ENCODE peak calls at places on chromosomes 5 and 9, in four cellular contexts. One of them, this sample, is unnamed.

GRCh38 chr9:117739620-117740347 is 35.6 kb downstream of the TLR4 start:
- DNase-seq in Peyer's patch: no peak
- DNase-seq in tibial nerve: no peak
- DNase-seq in A549: no peak
- DNase-seq in this sample: no peak

GRCh38 chr9:131179561-131180219 is 54.3 kb downstream of the NUP214 start:
- DNase-seq in Peyer's patch: no peak
- DNase-seq in tibial nerve: no peak
- DNase-seq in A549: no peak
- DNase-seq in this sample: no peak

GRCh38 chr5:78280261-78280660 is 14.2 kb downstream of the AP3B1 start:
- DNase-seq in Peyer's patch: no peak
- DNase-seq in tibial nerve: no peak
- DNase-seq in A549: no peak
- DNase-seq in this sample: no peak

GRCh38 chr9:125190371-125190801 is 783 bp upstream of the PPP6C start:
- DNase-seq in Peyer's patch: no peak
- DNase-seq in tibial nerve: no peak
- DNase-seq in A549: no peak
- DNase-seq in this sample: peak; percentile 10

GRCh38 chr5:154197801-154198461 is 7.4 kb downstream of the GALNT10 start:
- DNase-seq in Peyer's patch: peak; percentile 75
- DNase-seq in tibial nerve: no peak
- DNase-seq in A549: peak; percentile 73
- DNase-seq in this sample: no peak

GRCh38 chr9:80485420-80485819 is 913.7 kb downstream of the TLE4 start:
- DNase-seq in Peyer's patch: no peak
- DNase-seq in tibial nerve: no peak
- DNase-seq in A549: no peak
- DNase-seq in this sample: no peak

GRCh38 chr5:28710360-28710759 is 1672.0 kb upstream of the CDH9 start:
- DNase-seq in Peyer's patch: no peak
- DNase-seq in tibial nerve: no peak
- DNase-seq in A549: no peak
- DNase-seq in this sample: no peak

GRCh38 chr9:89821081-89821480 is 216.3 kb downstream of the GADD45G start:
- DNase-seq in Peyer's patch: no peak
- DNase-seq in tibial nerve: no peak
- DNase-seq in A549: no peak
- DNase-seq in this sample: no peak

GRCh38 chr9:4099961-4100360 is 199.9 kb downstream of the GLIS3 start:
- DNase-seq in Peyer's patch: no peak
- DNase-seq in tibial nerve: no peak
- DNase-seq in A549: no peak
- DNase-seq in this sample: no peak

GRCh38 chr9:121863931-121864330 is 212.5 kb downstream of the DAB2IP start:
- DNase-seq in Peyer's patch: no peak
- DNase-seq in tibial nerve: no peak
- DNase-seq in A549: no peak
- DNase-seq in this sample: no peak

GRCh38 chr5:5374034-5374715 is 48.3 kb upstream of the ICE1 start:
- DNase-seq in Peyer's patch: no peak
- DNase-seq in tibial nerve: no peak
- DNase-seq in A549: no peak
- DNase-seq in this sample: no peak

GRCh38 chr5:16744164-16744880 is 127.5 kb upstream of the RETREG1 start:
- DNase-seq in Peyer's patch: no peak
- DNase-seq in tibial nerve: no peak
- DNase-seq in A549: no peak
- DNase-seq in this sample: no peak

GRCh38 chr9:84668204-84669007 is 1.1 kb upstream of the NTRK2 start:
- DNase-seq in Peyer's patch: peak; percentile 56
- DNase-seq in tibial nerve: peak; percentile 75
- DNase-seq in A549: peak; percentile 72
- DNase-seq in this sample: peak; percentile 92

GRCh38 chr5:77864997-77865396 is 88.9 kb upstream of the TBCA start:
- DNase-seq in Peyer's patch: no peak
- DNase-seq in tibial nerve: no peak
- DNase-seq in A549: no peak
- DNase-seq in this sample: no peak

GRCh38 chr5:6812800-6813731 is 99.8 kb downstream of the TENT4A start:
- DNase-seq in Peyer's patch: peak; percentile 71
- DNase-seq in tibial nerve: peak; percentile 62
- DNase-seq in A549: no peak
- DNase-seq in this sample: peak; percentile 79

GRCh38 chr5:66981705-66982387 is 214.8 kb downstream of the CD180 start:
- DNase-seq in Peyer's patch: no peak
- DNase-seq in tibial nerve: no peak
- DNase-seq in A549: no peak
- DNase-seq in this sample: no peak

GRCh38 chr5:166883016-166883415 is 1408.4 kb upstream of the WWC1 start:
- DNase-seq in Peyer's patch: no peak
- DNase-seq in tibial nerve: no peak
- DNase-seq in A549: peak; percentile 40
- DNase-seq in this sample: no peak

GRCh38 chr5:138575194-138576015 is at the start of gene HSPA9:
- DNase-seq in Peyer's patch: peak; percentile 99
- DNase-seq in tibial nerve: peak; percentile 98
- DNase-seq in A549: peak; percentile 100
- DNase-seq in this sample: peak; percentile 99

GRCh38 chr9:99353408-99353807 is 131.3 kb downstream of the SEC61B start:
- DNase-seq in Peyer's patch: peak; percentile 52
- DNase-seq in tibial nerve: peak; percentile 67
- DNase-seq in A549: no peak
- DNase-seq in this sample: peak; percentile 9

GRCh38 chr5:35003018-35003957 is 44.5 kb downstream of the AGXT2 start:
- DNase-seq in Peyer's patch: peak; percentile 65
- DNase-seq in tibial nerve: peak; percentile 50
- DNase-seq in A549: peak; percentile 54
- DNase-seq in this sample: peak; percentile 68

GRCh38 chr5:56126487-56127179 is 106.5 kb downstream of the ANKRD55 start:
- DNase-seq in Peyer's patch: no peak
- DNase-seq in tibial nerve: no peak
- DNase-seq in A549: peak; percentile 22
- DNase-seq in this sample: no peak

GRCh38 chr9:129380961-129381401 is 202.9 kb upstream of the IER5L start:
- DNase-seq in Peyer's patch: no peak
- DNase-seq in tibial nerve: no peak
- DNase-seq in A549: no peak
- DNase-seq in this sample: no peak

GRCh38 chr5:14144586-14145355 is 1.6 kb downstream of the TRIO start:
- DNase-seq in Peyer's patch: peak; percentile 91
- DNase-seq in tibial nerve: peak; percentile 61
- DNase-seq in A549: peak; percentile 81
- DNase-seq in this sample: peak; percentile 66

GRCh38 chr9:137582286-137582860 is 3.6 kb upstream of the DPH7 start:
- DNase-seq in Peyer's patch: no peak
- DNase-seq in tibial nerve: no peak
- DNase-seq in A549: peak; percentile 48
- DNase-seq in this sample: peak; percentile 15

GRCh38 chr9:97635026-97635425 is 1.4 kb downstream of the NCBP1 start:
- DNase-seq in Peyer's patch: no peak
- DNase-seq in tibial nerve: no peak
- DNase-seq in A549: no peak
- DNase-seq in this sample: no peak
- H3K4me3 ChIP-seq in Peyer's patch: no peak overlapping the region
- H3K4me3 ChIP-seq in tibial nerve: no peak overlapping the region
- H3K4me3 ChIP-seq in A549: peak overlapping the region; percentile 96
- H3K4me3 ChIP-seq in this sample: peak overlapping the region; percentile 94

GRCh38 chr9:113522419-113522818 is 58.9 kb downstream of the RGS3 start:
- DNase-seq in Peyer's patch: no peak
- DNase-seq in tibial nerve: no peak
- DNase-seq in A549: no peak
- DNase-seq in this sample: no peak
- H3K4me1 ChIP-seq in Peyer's patch: peaks cover 31% of the 10 kb centered on the region
- H3K4me1 ChIP-seq in tibial nerve: peaks cover 29% of the 10 kb centered on the region
- H3K4me1 ChIP-seq in A549: peaks cover 43% of the 10 kb centered on the region
- H3K4me1 ChIP-seq in this sample: peaks cover 57% of the 10 kb centered on the region

GRCh38 chr5:180088561-180088960 is 17.0 kb upstream of the RNF130 start:
- DNase-seq in Peyer's patch: no peak
- DNase-seq in tibial nerve: no peak
- DNase-seq in A549: no peak
- DNase-seq in this sample: no peak

GRCh38 chr5:180090098-180090768 is 18.7 kb upstream of the RNF130 start:
- DNase-seq in Peyer's patch: peak; percentile 82
- DNase-seq in tibial nerve: peak; percentile 47
- DNase-seq in A549: peak; percentile 79
- DNase-seq in this sample: peak; percentile 75

GRCh38 chr5:180093241-180093640 is 21.7 kb upstream of the RNF130 start:
- DNase-seq in Peyer's patch: peak; percentile 32
- DNase-seq in tibial nerve: no peak
- DNase-seq in A549: no peak
- DNase-seq in this sample: no peak

GRCh38 chr5:180093651-180094382 is 22.3 kb upstream of the RNF130 start:
- DNase-seq in Peyer's patch: peak; percentile 49
- DNase-seq in tibial nerve: peak; percentile 34
- DNase-seq in A549: no peak
- DNase-seq in this sample: no peak

DNA sequence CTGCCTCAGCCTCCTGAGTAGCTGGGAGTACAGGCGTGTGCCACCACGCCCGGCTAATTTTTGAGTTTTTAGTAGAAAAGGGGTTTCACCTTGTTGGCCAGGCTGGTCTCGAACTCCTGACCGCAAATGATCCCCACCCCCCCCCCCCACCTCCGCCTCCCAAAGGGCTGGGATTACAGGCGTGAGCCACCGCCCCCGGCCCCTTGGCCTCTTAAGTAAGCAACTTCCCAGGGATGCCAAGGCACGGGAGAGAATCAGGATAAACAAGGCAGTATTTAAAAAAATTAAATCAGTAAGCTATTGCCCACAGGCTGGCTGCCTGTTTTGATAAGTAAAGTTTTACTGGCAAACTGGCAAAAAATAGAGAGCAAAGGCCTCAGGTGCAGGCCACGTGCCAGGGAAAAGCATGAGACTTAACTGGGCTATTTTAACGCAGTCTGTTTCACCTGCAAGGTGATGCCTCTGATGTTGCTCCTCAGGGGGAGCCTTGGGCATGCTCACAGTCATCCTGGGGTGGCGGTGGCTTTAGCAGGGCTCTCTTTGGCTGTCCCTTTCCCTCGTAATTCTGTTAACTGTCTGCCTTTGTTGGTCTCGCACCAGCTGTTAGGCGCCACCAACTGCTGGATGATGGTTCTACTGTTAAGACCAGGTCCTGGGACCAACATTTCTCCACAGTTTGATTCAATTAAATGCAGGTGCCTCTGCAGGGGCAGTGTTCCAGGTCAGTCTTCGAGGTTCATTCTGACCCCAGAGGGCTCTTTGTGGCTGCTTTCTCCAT is 19.4 kb upstream of the RNF130 start:
- DNase-seq in Peyer's patch: peak; percentile 59
- DNase-seq in tibial nerve: no peak
- DNase-seq in A549: peak; percentile 75
- DNase-seq in this sample: peak; percentile 53
- TF ChIP-seq POLR2A in Peyer's patch: no peak
- TF ChIP-seq POLR2A in tibial nerve: no peak
- TF ChIP-seq POLR2A in A549: no peak
- TF ChIP-seq POLR2A in this sample: no peak

GRCh38 chr9:68706579-68707201 is 1.6 kb downstream of the PIP5K1B start:
- DNase-seq in Peyer's patch: no peak
- DNase-seq in tibial nerve: no peak
- DNase-seq in A549: no peak
- DNase-seq in this sample: no peak
- H3K4me3 ChIP-seq in Peyer's patch: peak overlapping the region; percentile 71
- H3K4me3 ChIP-seq in tibial nerve: peak overlapping the region; percentile 45
- H3K4me3 ChIP-seq in A549: no peak overlapping the region
- H3K4me3 ChIP-seq in this sample: no peak overlapping the region

GRCh38 chr5:135303582-135304173 is 95.4 kb downstream of the MACROH2A1 start:
- DNase-seq in Peyer's patch: no peak
- DNase-seq in tibial nerve: no peak
- DNase-seq in A549: no peak
- DNase-seq in this sample: no peak
- H3K4me1 ChIP-seq in Peyer's patch: no peaks in the 10 kb centered on the region
- H3K4me1 ChIP-seq in tibial nerve: no peaks in the 10 kb centered on the region
- H3K4me1 ChIP-seq in A549: peaks cover 15% of the 10 kb centered on the region
- H3K4me1 ChIP-seq in this sample: no peaks in the 10 kb centered on the region

DNA sequence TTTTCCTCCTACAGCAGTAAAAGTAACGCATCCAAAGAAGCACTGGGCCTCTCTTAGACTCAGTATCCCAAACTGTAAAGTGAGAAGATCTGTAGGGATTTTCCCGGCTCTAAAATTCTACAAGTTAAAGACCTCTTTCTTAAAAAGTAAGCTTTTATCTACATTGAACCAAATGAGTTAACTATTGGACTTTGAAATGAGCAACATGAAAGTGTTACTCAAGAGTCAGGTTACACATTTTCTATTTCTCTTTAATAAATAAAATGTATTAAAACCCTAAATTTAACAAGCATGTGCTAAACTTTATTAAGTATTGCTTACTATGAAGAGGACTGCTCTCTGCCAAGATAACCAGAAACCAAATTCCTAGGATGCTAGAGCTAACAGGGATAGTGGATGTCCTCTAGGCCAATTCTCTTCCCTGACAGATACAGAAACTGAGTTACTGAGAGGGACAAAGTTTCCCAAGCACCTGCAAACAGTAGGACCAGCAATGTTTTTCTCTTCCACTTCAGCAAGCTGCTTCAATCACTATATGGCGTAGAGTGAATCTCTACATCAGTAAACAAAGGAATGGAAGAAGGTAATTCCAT is 21.7 kb downstream of the NFIB start:
- DNase-seq in Peyer's patch: no peak
- DNase-seq in tibial nerve: no peak
- DNase-seq in A549: no peak
- DNase-seq in this sample: no peak
- TF ChIP-seq POLR2A in Peyer's patch: no peak
- TF ChIP-seq POLR2A in tibial nerve: no peak
- TF ChIP-seq POLR2A in A549: no peak
- TF ChIP-seq POLR2A in this sample: no peak

GRCh38 chr5:141873933-141874261 is 4.3 kb downstream of the PCDH1 start:
- DNase-seq in Peyer's patch: no peak
- DNase-seq in tibial nerve: no peak
- DNase-seq in A549: no peak
- DNase-seq in this sample: no peak

GRCh38 chr5:141874262-141874964 is 3.8 kb downstream of the PCDH1 start:
- DNase-seq in Peyer's patch: peak; percentile 89
- DNase-seq in tibial nerve: no peak
- DNase-seq in A549: no peak
- DNase-seq in this sample: no peak

GRCh38 chr5:141876628-141877477 is 1.4 kb downstream of the PCDH1 start:
- DNase-seq in Peyer's patch: peak; percentile 51
- DNase-seq in tibial nerve: no peak
- DNase-seq in A549: peak; percentile 17
- DNase-seq in this sample: peak; percentile 86

GRCh38 chr5:141875795-141876627 is 2.2 kb downstream of the PCDH1 start:
- DNase-seq in Peyer's patch: peak; percentile 84
- DNase-seq in tibial nerve: no peak
- DNase-seq in A549: no peak
- DNase-seq in this sample: peak; percentile 78

GRCh38 chr5:141875022-141875740 is 3.0 kb downstream of the PCDH1 start:
- DNase-seq in Peyer's patch: peak; percentile 43
- DNase-seq in tibial nerve: no peak
- DNase-seq in A549: no peak
- DNase-seq in this sample: no peak
- H3K4me3 ChIP-seq in Peyer's patch: no peak overlapping the region
- H3K4me3 ChIP-seq in tibial nerve: peak overlapping the region; percentile 70
- H3K4me3 ChIP-seq in A549: no peak overlapping the region
- H3K4me3 ChIP-seq in this sample: peak overlapping the region; percentile 2

GRCh38 chr5:89437450-89438435 is 554.8 kb upstream of the MEF2C start:
- DNase-seq in Peyer's patch: no peak
- DNase-seq in tibial nerve: no peak
- DNase-seq in A549: no peak
- DNase-seq in this sample: no peak
- H3K4me1 ChIP-seq in Peyer's patch: no peaks in the 10 kb centered on the region
- H3K4me1 ChIP-seq in tibial nerve: no peaks in the 10 kb centered on the region
- H3K4me1 ChIP-seq in A549: no peaks in the 10 kb centered on the region
- H3K4me1 ChIP-seq in this sample: no peaks in the 10 kb centered on the region